ENCODE peak calls at places on chromosomes 7 and 10, in ten cellular contexts. One of them, this sample, is unnamed.

GRCh38 chr10:11685787-11686218 is 56.4 kb upstream of the ECHDC3 start:
- DNase-seq in adrenal gland: peak; percentile 85
- DNase-seq in H54: no peak
- DNase-seq in lower leg skin: peak; percentile 74
- DNase-seq in IMR-90: peak; percentile 24
- DNase-seq in transverse colon: peak; percentile 87
- DNase-seq in A549: no peak
- DNase-seq in sigmoid colon: peak; percentile 76
- DNase-seq in heart left ventricle: peak; percentile 64
- DNase-seq in HepG2: peak; percentile 47
- DNase-seq in this sample: peak; percentile 72

GRCh38 chr7:2201686-2202360 is 30.9 kb downstream of the MAD1L1 start:
- DNase-seq in heart left ventricle: no peak
- DNase-seq in adrenal gland: peak; percentile 5
- DNase-seq in IMR-90: no peak
- DNase-seq in A549: no peak
- DNase-seq in transverse colon: no peak
- DNase-seq in lower leg skin: no peak
- DNase-seq in sigmoid colon: no peak
- DNase-seq in HepG2: no peak
- DNase-seq in H54: no peak
- DNase-seq in this sample: no peak

GRCh38 chr7:45943986-45944385 is 22.9 kb upstream of the IGFBP3 start:
- DNase-seq in A549: no peak
- DNase-seq in sigmoid colon: no peak
- DNase-seq in IMR-90: peak; percentile 54
- DNase-seq in lower leg skin: no peak
- DNase-seq in H54: no peak
- DNase-seq in HepG2: no peak
- DNase-seq in adrenal gland: no peak
- DNase-seq in transverse colon: no peak
- DNase-seq in heart left ventricle: no peak
- DNase-seq in this sample: no peak

GRCh38 chr7:120988591-120989299 is at the start of gene CPED1:
- DNase-seq in sigmoid colon: peak; percentile 91
- DNase-seq in A549: peak; percentile 15
- DNase-seq in transverse colon: peak; percentile 73
- DNase-seq in heart left ventricle: peak; percentile 84
- DNase-seq in lower leg skin: peak; percentile 70
- DNase-seq in IMR-90: peak; percentile 90
- DNase-seq in adrenal gland: peak; percentile 76
- DNase-seq in HepG2: peak; percentile 20
- DNase-seq in H54: peak; percentile 61
- DNase-seq in this sample: peak; percentile 67

GRCh38 chr7:135745702-135746312 is 2.8 kb downstream of the FAM180A start:
- DNase-seq in H54: peak; percentile 68
- DNase-seq in HepG2: no peak
- DNase-seq in sigmoid colon: peak; percentile 90
- DNase-seq in transverse colon: peak; percentile 34
- DNase-seq in lower leg skin: peak; percentile 80
- DNase-seq in heart left ventricle: peak; percentile 67
- DNase-seq in IMR-90: peak; percentile 99
- DNase-seq in A549: peak; percentile 32
- DNase-seq in adrenal gland: peak; percentile 91
- DNase-seq in this sample: peak; percentile 41

GRCh38 chr10:123526356-123527079 is 139.6 kb upstream of the GPR26 start:
- DNase-seq in A549: no peak
- DNase-seq in sigmoid colon: no peak
- DNase-seq in adrenal gland: no peak
- DNase-seq in IMR-90: no peak
- DNase-seq in transverse colon: no peak
- DNase-seq in lower leg skin: no peak
- DNase-seq in heart left ventricle: no peak
- DNase-seq in H54: no peak
- DNase-seq in HepG2: no peak
- DNase-seq in this sample: no peak

GRCh38 chr7:6654113-6654841 is 17.2 kb downstream of the ZNF316 start:
- DNase-seq in HepG2: no peak
- DNase-seq in adrenal gland: no peak
- DNase-seq in lower leg skin: no peak
- DNase-seq in sigmoid colon: no peak
- DNase-seq in H54: no peak
- DNase-seq in A549: no peak
- DNase-seq in IMR-90: no peak
- DNase-seq in heart left ventricle: no peak
- DNase-seq in transverse colon: no peak
- DNase-seq in this sample: no peak

GRCh38 chr10:125538947-125539649 is 143.9 kb downstream of the TEX36 start:
- DNase-seq in lower leg skin: peak; percentile 36
- DNase-seq in transverse colon: peak; percentile 81
- DNase-seq in HepG2: no peak
- DNase-seq in sigmoid colon: peak; percentile 73
- DNase-seq in H54: no peak
- DNase-seq in A549: no peak
- DNase-seq in IMR-90: no peak
- DNase-seq in adrenal gland: peak; percentile 24
- DNase-seq in heart left ventricle: peak; percentile 40
- DNase-seq in this sample: peak; percentile 79

GRCh38 chr10:125343118-125343752 is 182.9 kb upstream of the CTBP2 start:
- DNase-seq in transverse colon: peak; percentile 21
- DNase-seq in H54: no peak
- DNase-seq in IMR-90: peak; percentile 36
- DNase-seq in adrenal gland: no peak
- DNase-seq in sigmoid colon: no peak
- DNase-seq in heart left ventricle: no peak
- DNase-seq in lower leg skin: no peak
- DNase-seq in HepG2: peak; percentile 7
- DNase-seq in A549: peak; percentile 20
- DNase-seq in this sample: peak; percentile 17

GRCh38 chr7:2996141-2996540 is 47.5 kb downstream of the CARD11 start:
- DNase-seq in transverse colon: no peak
- DNase-seq in adrenal gland: no peak
- DNase-seq in H54: no peak
- DNase-seq in A549: no peak
- DNase-seq in lower leg skin: no peak
- DNase-seq in sigmoid colon: peak; percentile 39
- DNase-seq in heart left ventricle: no peak
- DNase-seq in HepG2: no peak
- DNase-seq in IMR-90: no peak
- DNase-seq in this sample: no peak

GRCh38 chr7:4763091-4763793 is 12.2 kb upstream of the AP5Z1 start:
- DNase-seq in HepG2: no peak
- DNase-seq in lower leg skin: no peak
- DNase-seq in IMR-90: no peak
- DNase-seq in transverse colon: no peak
- DNase-seq in adrenal gland: no peak
- DNase-seq in H54: no peak
- DNase-seq in sigmoid colon: peak; percentile 66
- DNase-seq in heart left ventricle: no peak
- DNase-seq in A549: no peak
- DNase-seq in this sample: no peak

GRCh38 chr10:102451105-102451969 is at the start of gene C10orf95:
- DNase-seq in adrenal gland: no peak
- DNase-seq in H54: no peak
- DNase-seq in lower leg skin: no peak
- DNase-seq in transverse colon: peak; percentile 71
- DNase-seq in heart left ventricle: no peak
- DNase-seq in A549: no peak
- DNase-seq in HepG2: no peak
- DNase-seq in sigmoid colon: no peak
- DNase-seq in IMR-90: no peak
- DNase-seq in this sample: peak; percentile 49

GRCh38 chr7:135620980-135621850 is 41.1 kb upstream of the STMP1 start:
- DNase-seq in adrenal gland: peak; percentile 32
- DNase-seq in HepG2: peak; percentile 74
- DNase-seq in heart left ventricle: peak; percentile 26
- DNase-seq in transverse colon: peak; percentile 13
- DNase-seq in A549: peak; percentile 40
- DNase-seq in sigmoid colon: no peak
- DNase-seq in H54: peak; percentile 23
- DNase-seq in lower leg skin: peak; percentile 47
- DNase-seq in IMR-90: peak; percentile 91
- DNase-seq in this sample: peak; percentile 70

GRCh38 chr7:144812379-144813283 is 23.2 kb downstream of the TPK1 start:
- DNase-seq in heart left ventricle: no peak
- DNase-seq in IMR-90: no peak
- DNase-seq in HepG2: no peak
- DNase-seq in A549: no peak
- DNase-seq in adrenal gland: no peak
- DNase-seq in sigmoid colon: no peak
- DNase-seq in lower leg skin: no peak
- DNase-seq in transverse colon: no peak
- DNase-seq in H54: no peak
- DNase-seq in this sample: no peak

GRCh38 chr10:81847675-81848074 is 27.3 kb upstream of the NRG3 start:
- DNase-seq in heart left ventricle: no peak
- DNase-seq in adrenal gland: no peak
- DNase-seq in lower leg skin: no peak
- DNase-seq in IMR-90: no peak
- DNase-seq in HepG2: no peak
- DNase-seq in sigmoid colon: no peak
- DNase-seq in transverse colon: no peak
- DNase-seq in A549: no peak
- DNase-seq in H54: no peak
- DNase-seq in this sample: no peak
- TF ChIP-seq POLR2A in heart left ventricle: no peak
- TF ChIP-seq POLR2A in adrenal gland: no peak
- TF ChIP-seq POLR2A in lower leg skin: no peak
- TF ChIP-seq POLR2A in IMR-90: no peak
- TF ChIP-seq POLR2A in HepG2: no peak
- TF ChIP-seq POLR2A in sigmoid colon: no peak
- TF ChIP-seq POLR2A in transverse colon: no peak
- TF ChIP-seq POLR2A in A549: no peak
- TF ChIP-seq POLR2A in H54: no peak
- TF ChIP-seq POLR2A in this sample: no peak

DNA sequence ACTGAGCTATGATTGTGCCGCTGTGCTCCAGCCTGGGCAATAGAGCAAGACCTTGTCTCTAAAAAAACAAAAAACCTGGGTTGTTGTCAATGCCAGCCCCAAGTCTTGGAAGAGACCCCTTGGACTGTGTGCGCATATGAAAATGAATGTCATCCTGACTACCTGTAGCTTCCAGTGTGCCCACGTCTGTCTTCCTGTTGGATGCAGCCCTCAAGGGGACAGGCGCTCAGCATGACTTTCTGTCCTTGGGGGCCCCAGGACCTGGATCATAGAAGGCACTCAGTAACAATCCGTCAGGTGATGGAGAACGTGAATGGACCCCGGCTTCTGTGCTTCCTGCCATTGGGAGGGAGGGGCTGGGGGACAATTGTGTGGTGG is 9.0 kb downstream of the PRF1 start:
- DNase-seq in heart left ventricle: no peak
- DNase-seq in transverse colon: no peak
- DNase-seq in H54: no peak
- DNase-seq in adrenal gland: no peak
- DNase-seq in sigmoid colon: no peak
- DNase-seq in HepG2: no peak
- DNase-seq in A549: no peak
- DNase-seq in IMR-90: no peak
- DNase-seq in lower leg skin: no peak
- DNase-seq in this sample: no peak
- TF ChIP-seq POLR2A in heart left ventricle: no peak
- TF ChIP-seq POLR2A in transverse colon: no peak
- TF ChIP-seq POLR2A in H54: no peak
- TF ChIP-seq POLR2A in adrenal gland: no peak
- TF ChIP-seq POLR2A in sigmoid colon: no peak
- TF ChIP-seq POLR2A in HepG2: no peak
- TF ChIP-seq POLR2A in A549: no peak
- TF ChIP-seq POLR2A in IMR-90: no peak
- TF ChIP-seq POLR2A in lower leg skin: no peak
- TF ChIP-seq POLR2A in this sample: no peak

DNA sequence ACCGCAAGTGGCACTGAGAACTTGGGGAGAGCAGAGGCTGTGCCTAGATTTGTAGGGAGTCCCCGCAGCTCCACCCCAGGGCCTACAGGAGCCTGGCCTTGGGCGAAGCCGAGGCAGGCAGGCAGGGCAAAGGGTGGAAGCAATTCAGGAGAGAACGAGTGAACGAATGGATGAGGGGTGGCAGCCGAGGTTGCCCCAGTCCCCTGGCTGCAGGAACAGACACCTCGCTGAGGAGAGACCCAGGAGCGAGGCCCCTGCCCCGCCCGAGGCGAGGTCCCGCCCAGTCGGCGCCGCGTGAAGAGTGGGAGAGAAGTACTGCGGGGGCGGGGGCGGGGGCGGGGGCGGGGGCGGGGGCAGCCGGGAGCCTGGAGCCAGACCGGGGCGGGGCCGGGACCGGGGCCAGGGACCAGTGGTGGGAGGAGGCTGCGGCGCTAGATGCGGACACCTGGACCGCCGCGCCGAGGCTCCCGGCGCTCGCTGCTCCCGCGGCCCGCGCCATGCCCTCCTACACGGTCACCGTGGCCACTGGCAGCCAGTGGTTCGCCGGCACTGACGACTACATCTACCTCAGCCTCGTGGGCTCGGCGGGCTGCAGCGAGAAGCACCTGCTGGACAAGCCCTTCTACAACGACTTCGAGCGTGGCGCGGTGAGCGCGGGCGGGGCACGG is at the start of gene ALOX5:
- DNase-seq in lower leg skin: no peak
- DNase-seq in adrenal gland: peak; percentile 48
- DNase-seq in IMR-90: no peak
- DNase-seq in A549: peak; percentile 13
- DNase-seq in sigmoid colon: no peak
- DNase-seq in HepG2: no peak
- DNase-seq in transverse colon: peak; percentile 79
- DNase-seq in heart left ventricle: peak; percentile 72
- DNase-seq in H54: no peak
- DNase-seq in this sample: peak; percentile 87
- TF ChIP-seq POLR2A in lower leg skin: no peak
- TF ChIP-seq POLR2A in adrenal gland: no peak
- TF ChIP-seq POLR2A in IMR-90: no peak
- TF ChIP-seq POLR2A in A549: no peak
- TF ChIP-seq POLR2A in sigmoid colon: no peak
- TF ChIP-seq POLR2A in HepG2: no peak
- TF ChIP-seq POLR2A in transverse colon: no peak
- TF ChIP-seq POLR2A in heart left ventricle: no peak
- TF ChIP-seq POLR2A in H54: no peak
- TF ChIP-seq POLR2A in this sample: peak; percentile 60

DNA sequence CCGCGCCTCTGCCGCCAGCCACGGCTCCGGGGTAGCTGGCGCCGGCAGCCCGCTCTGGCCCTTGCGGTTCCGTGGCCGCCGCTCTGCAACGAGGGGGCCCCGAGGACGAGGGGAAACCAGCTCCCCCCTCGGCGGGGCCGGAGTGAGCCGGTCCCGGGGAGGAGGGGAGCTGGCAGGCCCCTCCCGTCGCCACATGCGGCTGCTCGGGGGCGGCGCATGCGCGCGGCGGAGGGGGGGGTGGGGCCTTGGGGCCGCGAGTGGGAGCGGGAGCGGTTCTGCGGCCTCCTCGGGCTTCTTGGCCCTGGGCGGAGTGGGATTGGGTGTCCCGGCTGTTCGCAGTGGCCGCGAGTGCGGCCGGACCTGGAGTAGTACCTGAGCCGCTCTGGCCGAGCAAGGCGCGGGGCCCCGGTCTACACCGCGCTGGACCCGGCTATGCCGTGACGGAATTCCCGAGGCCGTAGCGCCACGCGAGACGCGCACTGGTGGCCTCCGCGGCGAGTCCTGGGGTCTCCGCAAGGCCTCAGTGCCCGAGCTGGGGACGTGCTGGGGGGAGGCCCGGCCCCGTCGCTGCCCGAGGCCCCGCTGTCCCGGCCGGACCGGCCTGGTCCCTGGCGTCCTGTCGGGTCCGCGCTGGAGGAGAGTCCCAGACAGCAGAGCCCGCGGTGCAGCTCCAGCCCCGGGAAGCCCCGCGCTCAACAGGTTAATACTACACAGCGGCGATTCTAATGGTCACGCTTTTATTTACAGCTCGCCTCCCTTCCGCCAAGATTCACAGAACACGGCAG is 483 bp upstream of the PAXIP1 start:
- DNase-seq in A549: peak; percentile 85
- DNase-seq in H54: peak; percentile 96
- DNase-seq in transverse colon: peak; percentile 84
- DNase-seq in lower leg skin: peak; percentile 47
- DNase-seq in sigmoid colon: peak; percentile 90
- DNase-seq in IMR-90: peak; percentile 71
- DNase-seq in adrenal gland: peak; percentile 79
- DNase-seq in HepG2: peak; percentile 63
- DNase-seq in heart left ventricle: peak; percentile 84
- DNase-seq in this sample: peak; percentile 84
- TF ChIP-seq POLR2A in A549: peak; percentile 73
- TF ChIP-seq POLR2A in H54: peak; percentile 81
- TF ChIP-seq POLR2A in transverse colon: peak; percentile 77
- TF ChIP-seq POLR2A in lower leg skin: no peak
- TF ChIP-seq POLR2A in sigmoid colon: peak; percentile 87
- TF ChIP-seq POLR2A in IMR-90: no peak
- TF ChIP-seq POLR2A in adrenal gland: peak; percentile 58
- TF ChIP-seq POLR2A in HepG2: peak; percentile 88
- TF ChIP-seq POLR2A in heart left ventricle: peak; percentile 78
- TF ChIP-seq POLR2A in this sample: peak; percentile 58

This sample was measured in body of pancreas.